ENCODE peak calls at places on chromosomes 5 and 9, in four cellular contexts. Y is K562, G is A549, A is upper lobe of left lung. H is an unnamed sample.

GRCh38 chr5:172798422-172799215 is 27.6 kb upstream of the DUSP1 start:
- ATAC-seq in A (peak), G (peak), Y (no peak), H (peak)

GRCh38 chr9:94081864-94082468 is 2.3 kb upstream of the PTPDC1 start:
- ATAC-seq in A (no peak), G (no peak), Y (no peak), H (no peak)

GRCh38 chr5:76544268-76544926 is 78.8 kb downstream of the F2RL2 start:
- ATAC-seq in G (peak), Y (peak), A (peak), H (no peak)

GRCh38 chr5:176741566-176742211 is 68.7 kb upstream of the UNC5A start:
- ATAC-seq in A (no peak), G (no peak), Y (no peak), H (no peak)

GRCh38 chr9:107989544-107989943 is 500.0 kb upstream of the KLF4 start:
- ATAC-seq in A (peak), G (no peak), Y (no peak), H (peak)

GRCh38 chr9:8366161-8366926 is 566.8 kb upstream of the DMAC1 start:
- ATAC-seq in G (no peak), A (no peak), Y (no peak), H (no peak)

GRCh38 chr5:90855296-90855990 is 296.8 kb downstream of the ADGRV1 start:
- ATAC-seq in A (no peak), G (no peak), Y (no peak), H (no peak)

GRCh38 chr5:321726-322251 is 275 bp downstream of the AHRR start:
- ATAC-seq in A (peak), Y (no peak), G (no peak), H (no peak)

GRCh38 chr5:80864706-80865435 is 95.3 kb upstream of the RASGRF2 start:
- ATAC-seq in Y (no peak), G (no peak), A (no peak), H (no peak)

GRCh38 chr9:85178486-85178885 is 509.0 kb downstream of the NTRK2 start:
- ATAC-seq in G (no peak), A (no peak), Y (no peak), H (no peak)

GRCh38 chr5:31361234-31361633 is 167.7 kb downstream of the CDH6 start:
- ATAC-seq in Y (no peak), G (no peak), A (no peak), H (no peak)

GRCh38 chr5:32298056-32298420 is 14.7 kb downstream of the MTMR12 start:
- ATAC-seq in Y (peak), G (no peak), A (peak), H (no peak)

GRCh38 chr9:82332018-82332773 is 343.6 kb downstream of the SPATA31D1 start:
- ATAC-seq in G (peak), A (no peak), Y (no peak), H (no peak)

GRCh38 chr5:119358901-119359603 is 3.2 kb downstream of the TNFAIP8 start:
- ATAC-seq in G (no peak), A (no peak), Y (peak), H (no peak)

GRCh38 chr5:71830626-71831539 is 111.8 kb downstream of the CARTPT start:
- ATAC-seq in A (no peak), G (peak), Y (no peak), H (peak)

GRCh38 chr5:135648109-135648508 is 69.3 kb upstream of the CXCL14 start:
- ATAC-seq in A (no peak), Y (no peak), G (no peak), H (no peak)

GRCh38 chr5:139167052-139167451 is 31.1 kb downstream of the SIL1 start:
- ATAC-seq in Y (no peak), G (no peak), A (no peak), H (no peak)

GRCh38 chr5:31913796-31914188 is 260.3 kb downstream of the GOLPH3 start:
- ATAC-seq in Y (no peak), A (no peak), G (no peak), H (no peak)

GRCh38 chr9:70901013-70901412 is 220.4 kb downstream of the TRPM3 start:
- ATAC-seq in G (no peak), Y (no peak), A (no peak), H (no peak)

GRCh38 chr5:92064993-92065392 is 681.9 kb upstream of the ARRDC3 start:
- ATAC-seq in Y (no peak), G (no peak), A (no peak), H (no peak)

GRCh38 chr5:132364319-132364718 is 5.2 kb upstream of the SLC22A5 start:
- ATAC-seq in A (peak), G (peak), Y (no peak), H (peak)
- TF ChIP-seq EP300 in A (peak), G (peak), Y (no peak), H (no peak)

GRCh38 chr9:76365028-76365427 is 29.2 kb downstream of the RFK start:
- ATAC-seq in A (peak), G (peak), Y (no peak), H (no peak)
- TF ChIP-seq EP300 in A (no peak), G (no peak), Y (no peak), H (no peak)

DNA sequence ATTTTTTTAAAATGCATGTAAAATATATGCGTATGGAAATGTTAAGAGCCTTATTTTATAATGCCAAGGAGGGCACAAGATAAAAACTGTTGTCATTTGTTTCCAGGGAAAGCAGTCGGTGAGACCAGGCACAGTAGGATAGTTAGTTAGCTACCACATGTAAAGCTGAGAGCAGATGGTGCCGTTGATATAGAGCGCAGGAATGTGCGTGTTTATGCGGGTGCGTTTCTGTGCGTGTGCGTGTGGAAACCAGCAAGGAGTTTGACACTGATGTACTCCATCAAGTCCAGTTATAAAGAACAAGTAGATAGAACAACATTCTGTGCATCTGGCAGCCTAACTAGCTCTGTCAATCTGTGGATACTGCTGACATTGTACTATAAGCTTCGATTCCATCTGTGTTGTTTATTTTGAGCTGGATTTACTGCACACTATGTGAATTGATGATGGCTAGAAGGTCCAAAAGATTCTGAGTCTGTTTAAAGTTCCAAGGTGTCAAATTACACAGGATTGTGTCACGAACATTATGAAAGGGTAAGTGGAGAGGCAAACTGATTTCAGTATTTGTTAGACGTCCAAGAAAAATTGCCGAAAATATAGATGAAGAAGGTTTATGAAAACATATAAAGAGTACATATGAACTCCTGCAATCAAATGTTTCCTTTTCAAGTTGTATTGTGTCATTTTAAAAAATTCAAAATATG is 494.9 kb upstream of the MEF2C start:
- ATAC-seq in G (no peak), Y (peak), A (no peak), H (no peak)
- TF ChIP-seq EP300 in G (no peak), Y (no peak), A (no peak), H (no peak)

GRCh38 chr5:151107084-151107483 is 26.2 kb upstream of the TNIP1 start:
- ATAC-seq in A (no peak), G (no peak), Y (no peak), H (no peak)

GRCh38 chr5:151105561-151105960 is 24.7 kb upstream of the TNIP1 start:
- ATAC-seq in G (no peak), Y (no peak), A (no peak), H (no peak)

GRCh38 chr5:151106509-151106908 is 25.7 kb upstream of the TNIP1 start:
- ATAC-seq in G (no peak), A (no peak), Y (no peak), H (no peak)

GRCh38 chr5:151106073-151106472 is 25.2 kb upstream of the TNIP1 start:
- ATAC-seq in A (no peak), G (no peak), Y (peak), H (no peak)

DNA sequence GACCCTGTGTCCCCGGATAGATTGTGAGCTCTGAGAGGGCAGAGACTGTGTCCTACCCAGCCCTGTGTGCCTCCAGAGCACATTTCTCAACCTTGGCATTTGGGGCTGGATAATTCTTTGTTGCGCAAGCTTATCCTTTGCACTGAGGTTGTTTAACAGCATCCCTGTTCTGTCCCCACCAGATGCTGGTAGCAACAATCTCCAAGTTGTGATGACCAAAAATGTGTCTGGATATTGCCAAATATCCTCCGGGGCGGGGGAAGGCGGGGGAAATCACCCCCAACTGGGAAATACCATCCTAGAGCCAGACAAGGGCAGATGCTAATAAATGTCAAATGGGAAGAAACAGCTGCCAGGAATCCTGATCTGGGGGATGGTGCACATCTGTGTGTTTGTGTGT is 24.0 kb upstream of the TNIP1 start:
- ATAC-seq in Y (no peak), A (no peak), G (no peak), H (peak)
- TF ChIP-seq EP300 in Y (no peak), A (no peak), G (no peak), H (no peak)

GRCh38 chr5:173814053-173814452 is 74.1 kb upstream of the CPEB4 start:
- ATAC-seq in A (no peak), G (no peak), Y (no peak), H (no peak)
- TF ChIP-seq EP300 in A (no peak), G (no peak), Y (no peak), H (no peak)

DNA sequence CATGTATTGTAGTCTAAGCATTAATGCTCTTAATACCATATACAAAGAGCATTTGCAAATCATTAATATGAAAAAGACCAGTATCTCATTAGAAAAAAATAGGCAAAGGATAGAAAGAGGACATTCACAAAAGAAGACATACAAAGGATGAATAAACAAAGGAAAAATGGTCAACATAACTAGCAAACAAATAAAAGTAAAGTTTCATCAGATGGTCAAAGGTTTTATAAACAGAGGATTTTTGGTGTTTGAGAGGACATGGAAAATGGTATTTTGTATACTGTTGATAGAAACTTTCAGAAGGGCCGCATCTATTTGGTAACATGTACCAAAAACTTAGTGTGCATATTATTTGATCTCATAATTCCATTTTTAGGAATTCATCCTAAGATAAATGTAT is 414.8 kb downstream of the PIK3R1 start:
- ATAC-seq in Y (no peak), G (no peak), A (no peak), H (no peak)
- TF ChIP-seq EP300 in Y (no peak), G (no peak), A (no peak), H (no peak)

GRCh38 chr9:10525972-10526371 is 86.8 kb downstream of the PTPRD start:
- ATAC-seq in Y (no peak), A (no peak), G (no peak), H (no peak)
- TF ChIP-seq EP300 in Y (no peak), A (no peak), G (no peak), H (no peak)

DNA sequence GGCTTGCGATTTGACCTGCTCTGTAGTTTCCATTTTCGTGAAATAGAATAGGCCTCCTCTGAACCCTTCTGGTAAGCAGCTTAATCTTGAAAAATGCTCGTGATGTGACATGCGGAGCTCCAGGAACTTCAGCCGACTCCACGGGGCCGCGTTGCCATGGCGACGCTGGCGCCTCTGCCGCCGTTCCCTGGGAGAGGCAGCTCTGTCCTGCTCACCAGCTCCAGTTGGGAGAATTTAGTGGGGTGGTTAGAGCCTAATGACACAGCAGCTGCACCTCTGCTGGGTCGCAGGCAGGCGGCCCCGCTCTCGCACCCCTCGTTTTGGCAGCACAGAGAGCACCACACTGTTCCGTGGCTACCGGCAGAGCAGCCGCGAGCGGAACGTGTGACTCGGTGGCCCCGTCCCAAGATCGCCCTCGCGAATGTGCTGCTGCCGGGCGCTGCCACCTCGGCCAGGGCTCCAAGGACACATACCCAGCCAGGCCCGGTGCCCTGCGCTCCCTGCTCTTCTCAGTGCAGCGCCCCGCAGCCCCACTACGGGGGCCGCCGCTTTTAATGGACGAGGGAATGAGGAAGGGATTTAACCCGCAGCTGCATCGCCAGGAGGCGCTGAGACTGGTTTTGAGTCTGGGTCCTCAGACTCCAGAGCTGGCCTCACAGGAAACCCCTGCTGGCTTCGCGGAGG is 131.2 kb upstream of the LMX1B start:
- ATAC-seq in A (peak), G (no peak), Y (no peak), H (peak)
- TF ChIP-seq EP300 in A (no peak), G (no peak), Y (no peak), H (no peak)